ENCODE peak calls at places on chromosome 1, in nine cellular contexts. Y, Z, J, H, D, B, X, O and I are unnamed samples.

GRCh38 chr1:204098683-204099082 is 25.8 kb downstream of the SOX13 start:
- DNase-seq in Z (no peak), J (no peak), Y (no peak), B (no peak), H (no peak), O (no peak), D (no peak), X (no peak), I (no peak)

GRCh38 chr1:197065549-197065948 is 1.5 kb downstream of the F13B start:
- DNase-seq in O (no peak), Y (no peak), Z (no peak), D (peak; percentile 40), X (no peak), H (peak; percentile 84), J (no peak), B (peak; percentile 71), I (no peak)

GRCh38 chr1:91501527-91501859 is 842 bp downstream of the CDC7 start:
- DNase-seq in X (no peak), Y (no peak), B (peak; percentile 51), D (peak; percentile 32), J (peak; percentile 92), Z (no peak), H (peak; percentile 72), O (no peak), I (peak; percentile 36)

GRCh38 chr1:152870831-152871730 is 7.0 kb upstream of the SMCP start:
- DNase-seq in Z (no peak), J (no peak), H (peak; percentile 7), B (peak; percentile 10), Y (no peak), O (no peak), X (peak; percentile 19), D (peak; percentile 1), I (peak; percentile 72)

GRCh38 chr1:20691872-20692271 is 25.9 kb downstream of the KIF17 start:
- DNase-seq in H (no peak), D (no peak), Z (no peak), J (no peak), O (no peak), X (no peak), B (no peak), Y (no peak), I (no peak)

GRCh38 chr1:153540394-153541361 is at the start of gene S100A5:
- DNase-seq in X (peak; percentile 69), D (peak; percentile 55), H (peak; percentile 55), O (no peak), B (no peak), J (no peak), Y (no peak), Z (peak; percentile 14), I (peak; percentile 71)

GRCh38 chr1:204921855-204922516 is 51.3 kb downstream of the NFASC start:
- DNase-seq in Z (no peak), O (no peak), J (no peak), Y (no peak), X (no peak), H (no peak), B (no peak), D (no peak), I (no peak)

GRCh38 chr1:158118713-158119402 is 61.8 kb upstream of the CD1D start:
- DNase-seq in D (no peak), Y (no peak), Z (no peak), H (no peak), O (no peak), B (no peak), X (no peak), J (no peak), I (no peak)

GRCh38 chr1:94237291-94238226 is at the start of gene ARHGAP29:
- DNase-seq in H (peak; percentile 89), J (peak; percentile 82), Y (no peak), X (peak; percentile 79), Z (peak; percentile 25), B (peak; percentile 75), O (peak; percentile 16), D (peak; percentile 50), I (peak; percentile 55)

GRCh38 chr1:26938004-26938658 is 16.6 kb downstream of the NUDC start:
- DNase-seq in Z (no peak), Y (no peak), O (no peak), B (no peak), X (no peak), D (no peak), J (no peak), H (no peak), I (no peak)

GRCh38 chr1:35646043-35646442 is 4.7 kb upstream of the PSMB2 start:
- DNase-seq in Z (no peak), J (no peak), D (no peak), B (no peak), X (no peak), H (peak; percentile 23), Y (no peak), O (no peak), I (no peak)